ENCODE peak calls at places on chromosomes 5 and 9, in five cellular contexts. N, Y, I, P and M are unnamed samples.

GRCh38 chr9:22739712-22740111 is 293.1 kb downstream of the DMRTA1 start:
- DNase-seq in Y (no peak), I (no peak), N (no peak), P (no peak), M (no peak)

GRCh38 chr9:128001411-128002298 is 20.9 kb upstream of the EEIG1 start:
- DNase-seq in I (peak), N (peak), Y (no peak), P (no peak), M (peak)

GRCh38 chr5:148858547-148858946 is 32.1 kb downstream of the ADRB2 start:
- DNase-seq in I (no peak), P (no peak), N (no peak), Y (no peak), M (no peak)

GRCh38 chr5:151448038-151448985 is 909 bp downstream of the SLC36A1 start:
- DNase-seq in P (peak), Y (peak), I (peak), N (no peak), M (peak)

GRCh38 chr5:39665328-39665727 is 240.5 kb upstream of the DAB2 start:
- DNase-seq in I (no peak), P (no peak), Y (no peak), N (no peak), M (no peak)

GRCh38 chr9:113674436-113674835 is 201.7 kb upstream of the ZNF618 start:
- DNase-seq in P (no peak), Y (no peak), N (peak), I (no peak), M (peak)

GRCh38 chr5:10233505-10233904 is 16.2 kb downstream of the ATPSCKMT start:
- DNase-seq in N (peak), P (no peak), I (peak), Y (no peak), M (peak)

GRCh38 chr5:122500245-122501086 is 188.4 kb downstream of the SNCAIP start:
- DNase-seq in I (no peak), P (no peak), N (peak), Y (peak), M (peak)

GRCh38 chr9:93288341-93288740 is 104.4 kb downstream of the WNK2 start:
- DNase-seq in P (peak), I (no peak), Y (no peak), N (no peak), M (no peak)

GRCh38 chr5:10463566-10463965 is 21.9 kb downstream of the ROPN1L start:
- DNase-seq in P (no peak), N (no peak), Y (no peak), I (no peak), M (no peak)

GRCh38 chr5:80957031-80957761 is 3.0 kb upstream of the RASGRF2 start:
- DNase-seq in P (no peak), N (no peak), I (no peak), Y (no peak), M (no peak)

GRCh38 chr5:134504629-134505300 is 20.7 kb upstream of the JADE2 start:
- DNase-seq in Y (no peak), P (no peak), N (no peak), I (no peak), M (no peak)

GRCh38 chr5:66864240-66864884 is 268.2 kb downstream of the MAST4 start:
- DNase-seq in N (peak), Y (no peak), P (no peak), I (peak), M (peak)

GRCh38 chr5:123752576-123752975 is 240.6 kb downstream of the CSNK1G3 start:
- DNase-seq in N (peak), Y (no peak), P (no peak), I (peak), M (peak)

GRCh38 chr5:1105350-1106265 is 6.3 kb downstream of the SLC12A7 start:
- DNase-seq in N (no peak), I (no peak), Y (no peak), P (peak), M (no peak)

GRCh38 chr9:20242767-20243166 is 379.5 kb downstream of the MLLT3 start:
- DNase-seq in I (no peak), Y (no peak), P (no peak), N (no peak), M (no peak)

GRCh38 chr5:127863161-127863560 is 160.0 kb downstream of the CCDC192 start:
- DNase-seq in Y (no peak), N (no peak), I (peak), P (no peak), M (no peak)

GRCh38 chr9:129863059-129863690 is 27.9 kb downstream of the USP20 start:
- DNase-seq in I (peak), P (no peak), Y (no peak), N (peak), M (peak)

GRCh38 chr9:124791106-124791505 is 14.2 kb downstream of the OLFML2A start:
- DNase-seq in P (no peak), Y (no peak), I (no peak), N (no peak), M (no peak)

GRCh38 chr5:91407204-91407603 is 24.1 kb upstream of the ARRDC3 start:
- DNase-seq in P (no peak), N (no peak), I (no peak), Y (no peak), M (no peak)

GRCh38 chr5:158410976-158411375 is 552.0 kb upstream of the CLINT1 start:
- DNase-seq in I (no peak), P (no peak), Y (no peak), N (no peak), M (no peak)

GRCh38 chr5:160643588-160643987 is 208.4 kb downstream of the ATP10B start:
- DNase-seq in N (no peak), P (no peak), Y (no peak), I (no peak), M (no peak)

GRCh38 chr5:150161242-150162141 is 5.1 kb upstream of the CDX1 start:
- DNase-seq in N (peak), I (peak), P (peak), Y (peak), M (peak)

GRCh38 chr5:51872144-51872543 is 488.9 kb downstream of the ISL1 start:
- DNase-seq in I (no peak), Y (no peak), P (no peak), N (no peak), M (no peak)

GRCh38 chr5:85648495-85648894 is 969.2 kb upstream of the COX7C start:
- DNase-seq in I (no peak), Y (no peak), P (no peak), N (no peak), M (no peak)

GRCh38 chr9:119793272-119793671 is 424.0 kb upstream of the BRINP1 start:
- DNase-seq in I (no peak), P (no peak), N (no peak), Y (no peak), M (no peak)

GRCh38 chr9:92964607-92964975 is 17.3 kb downstream of the FGD3 start:
- DNase-seq in P (no peak), N (no peak), I (no peak), Y (no peak), M (no peak)

GRCh38 chr9:81666123-81666522 is 23.2 kb downstream of the TLE1 start:
- DNase-seq in P (no peak), I (peak), Y (no peak), N (no peak), M (no peak)

GRCh38 chr9:114314881-114315722 is 7.8 kb upstream of the ORM1 start:
- DNase-seq in Y (no peak), P (peak), N (peak), I (peak), M (peak)

GRCh38 chr5:141475625-141476131 is at the start of gene PCDHGC3:
- DNase-seq in P (peak), Y (peak), I (peak), N (peak), M (peak)

GRCh38 chr9:110143969-110144545 is 63.9 kb downstream of the C9orf152 start:
- DNase-seq in N (no peak), I (no peak), P (no peak), Y (no peak), M (no peak)

GRCh38 chr5:141510160-141510559 is 21.3 kb downstream of the PCDHGC5 start:
- DNase-seq in I (no peak), N (no peak), P (no peak), Y (no peak), M (no peak)

GRCh38 chr9:93250185-93250584 is 66.2 kb downstream of the WNK2 start:
- DNase-seq in Y (no peak), P (no peak), I (no peak), N (no peak), M (no peak)

DNA sequence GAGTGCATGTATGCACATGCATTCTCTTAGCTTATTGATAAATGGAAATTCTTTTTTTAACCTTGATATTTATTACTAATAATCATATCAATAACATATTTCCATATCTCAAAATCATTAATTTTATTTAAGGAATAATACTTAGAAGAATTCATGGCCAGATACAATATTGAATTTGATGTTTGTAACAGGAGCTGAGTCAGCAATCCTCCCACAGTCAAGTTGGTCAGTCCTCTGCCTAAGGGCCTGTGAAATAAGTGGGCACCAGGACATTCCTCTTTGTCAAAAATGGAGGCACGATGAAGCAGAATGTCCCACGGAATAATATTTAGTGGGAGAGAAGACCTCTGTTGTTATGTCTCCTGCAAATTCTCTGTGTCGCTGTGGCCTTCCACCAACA is 148.6 kb downstream of the LRRC70 start:
- DNase-seq in I (no peak), Y (no peak), N (no peak), P (no peak), M (no peak)
- TF ChIP-seq CTCF in I (no peak), Y (no peak), N (no peak), P (no peak), M (no peak)

DNA sequence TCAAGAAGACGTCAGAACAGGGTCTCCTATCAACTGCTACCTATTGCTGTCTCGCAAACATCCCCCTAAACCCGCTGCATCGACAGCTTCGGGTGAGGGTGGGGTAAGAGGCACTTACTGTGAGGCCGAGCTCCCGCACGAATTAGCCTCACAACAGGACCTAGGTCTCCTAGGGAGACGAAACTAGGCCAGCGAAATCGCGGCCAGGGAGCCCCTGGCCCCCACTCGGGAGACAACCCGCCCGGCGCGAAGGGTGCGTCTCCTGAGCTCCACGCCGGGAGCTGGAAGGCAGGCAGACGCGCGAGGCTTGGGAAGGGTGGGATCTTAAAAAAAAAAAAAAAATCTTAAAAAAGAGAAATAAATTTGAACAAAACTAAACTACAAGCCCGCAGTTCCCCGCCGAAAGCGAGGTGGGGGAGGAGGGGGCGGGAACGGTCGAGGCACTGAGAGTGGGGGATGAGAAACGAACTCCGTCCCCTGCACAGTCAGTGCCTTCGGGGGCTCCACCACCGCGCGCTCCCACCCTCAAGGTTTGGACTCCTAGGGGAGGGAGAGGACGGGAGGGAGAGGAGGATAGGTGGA is 33.0 kb upstream of the NFIB start:
- DNase-seq in Y (no peak), I (no peak), N (no peak), P (no peak), M (no peak)
- H3K4me3 ChIP-seq in Y (peak), I (peak), N (peak), P (peak), M (peak)

GRCh38 chr5:137496919-137497318 is 2.2 kb downstream of the SPOCK1 start:
- DNase-seq in Y (no peak), N (no peak), P (no peak), I (no peak), M (peak)

GRCh38 chr5:137498736-137499505 is at the start of gene SPOCK1:
- DNase-seq in P (peak), Y (peak), I (peak), N (peak), M (peak)

GRCh38 chr5:137498301-137498735 is 808 bp downstream of the SPOCK1 start:
- DNase-seq in N (peak), I (peak), P (peak), Y (no peak), M (peak)

GRCh38 chr5:137500616-137501225 is 1.6 kb upstream of the SPOCK1 start:
- DNase-seq in I (no peak), P (no peak), N (no peak), Y (no peak), M (no peak)

GRCh38 chr5:137497396-137498290 is 1.5 kb downstream of the SPOCK1 start:
- DNase-seq in P (no peak), N (no peak), I (peak), Y (no peak), M (no peak)
- TF ChIP-seq CTCF in P (no peak), N (no peak), I (peak), Y (no peak), M (no peak)

DNA sequence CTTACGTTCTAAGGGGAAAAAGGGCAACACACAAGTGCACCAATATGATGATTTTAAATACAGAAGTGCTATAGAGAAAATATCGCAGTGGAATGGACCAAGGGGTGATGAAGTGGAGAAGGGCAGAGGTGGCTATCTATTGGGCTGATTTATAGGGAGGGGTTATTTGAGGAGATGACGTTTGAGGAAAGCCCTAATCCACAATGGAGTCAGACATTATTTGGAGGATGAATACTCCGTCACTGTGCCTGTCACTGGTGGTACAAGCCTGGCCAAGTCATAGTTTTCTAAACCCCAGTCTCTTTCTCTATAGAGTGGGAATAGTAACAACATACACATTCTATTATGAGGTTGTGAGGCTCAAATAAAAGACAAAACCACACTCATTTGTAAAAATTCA is 48.5 kb downstream of the MEF2C start:
- DNase-seq in P (no peak), I (no peak), Y (no peak), N (no peak), M (no peak)
- H3K4me3 ChIP-seq in P (no peak), I (no peak), Y (no peak), N (no peak), M (no peak)

GRCh38 chr5:179908528-179908927 is 831 bp upstream of the TBC1D9B start:
- DNase-seq in I (no peak), Y (no peak), N (no peak), P (no peak), M (no peak)
- TF ChIP-seq CTCF in I (peak), Y (no peak), N (no peak), P (no peak), M (peak)

GRCh38 chr9:137309368-137310189 is 7.5 kb upstream of the NRARP start:
- DNase-seq in Y (no peak), N (no peak), P (peak), I (no peak), M (no peak)

GRCh38 chr9:137311971-137312851 is 10.1 kb upstream of the NRARP start:
- DNase-seq in P (peak), Y (no peak), I (no peak), N (no peak), M (no peak)

GRCh38 chr9:137310190-137311052 is 8.3 kb upstream of the NRARP start:
- DNase-seq in I (peak), Y (no peak), P (peak), N (no peak), M (no peak)

GRCh38 chr9:137312852-137313325 is 10.8 kb upstream of the NRARP start:
- DNase-seq in P (peak), I (no peak), N (no peak), Y (peak), M (no peak)

DNA sequence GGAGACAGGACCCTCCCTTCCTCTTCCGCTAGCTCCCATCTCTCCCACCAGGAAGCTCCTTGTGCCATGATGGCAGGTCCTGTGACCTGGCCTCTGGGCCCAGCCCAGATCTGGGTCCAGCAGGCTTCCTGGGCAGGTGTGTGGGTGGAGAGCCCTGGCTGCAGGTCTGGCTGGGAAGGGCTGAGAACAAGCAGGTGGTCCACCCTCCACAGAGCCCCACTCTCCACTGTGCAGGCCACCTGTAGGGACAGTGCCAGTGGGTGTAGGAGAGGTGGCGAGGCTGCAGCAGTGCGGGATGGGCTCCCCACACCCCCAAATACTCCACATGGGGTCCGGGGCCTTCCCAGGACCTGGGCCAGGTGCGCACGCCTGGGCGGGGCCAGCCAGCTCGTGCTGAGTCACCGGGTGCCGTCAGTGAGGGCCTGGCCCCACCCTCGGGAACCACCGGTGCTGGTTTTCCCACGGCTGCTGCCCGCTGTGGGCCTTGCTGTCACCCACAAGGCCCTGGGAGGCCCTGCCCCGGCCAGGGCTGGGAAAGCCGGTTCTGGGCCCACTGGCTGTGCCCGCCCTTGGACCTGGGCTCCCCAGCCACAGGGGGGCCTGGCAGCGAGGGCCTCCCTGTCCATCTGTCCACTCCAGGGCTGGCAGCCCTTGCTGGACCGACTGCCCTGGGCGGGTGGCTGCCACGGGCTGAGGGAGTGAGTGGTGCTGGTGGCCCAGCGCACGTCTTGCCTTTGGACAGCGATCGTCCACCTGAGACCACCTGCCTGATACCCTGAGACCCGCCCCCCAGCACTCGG is 9.3 kb upstream of the NRARP start:
- DNase-seq in Y (no peak), I (peak), N (no peak), P (peak), M (peak)
- H3K4me3 ChIP-seq in Y (no peak), I (no peak), N (no peak), P (no peak), M (no peak)

GRCh38 chr9:107274096-107274495 is 9.0 kb upstream of the RAD23B start:
- DNase-seq in Y (no peak), N (no peak), P (no peak), I (no peak), M (no peak)
- TF ChIP-seq CTCF in Y (no peak), N (no peak), P (no peak), I (no peak), M (peak)

GRCh38 chr5:40796487-40796889 is 1.7 kb downstream of the PRKAA1 start:
- DNase-seq in P (no peak), Y (no peak), I (peak), N (peak), M (peak)
- H3K4me3 ChIP-seq in P (peak), Y (no peak), I (peak), N (peak), M (peak)

GRCh38 chr5:35717718-35718117 is 100.1 kb downstream of the SPEF2 start:
- DNase-seq in Y (no peak), N (no peak), P (no peak), I (no peak), M (no peak)
- TF ChIP-seq CTCF in Y (no peak), N (no peak), P (no peak), I (no peak), M (peak)

DNA sequence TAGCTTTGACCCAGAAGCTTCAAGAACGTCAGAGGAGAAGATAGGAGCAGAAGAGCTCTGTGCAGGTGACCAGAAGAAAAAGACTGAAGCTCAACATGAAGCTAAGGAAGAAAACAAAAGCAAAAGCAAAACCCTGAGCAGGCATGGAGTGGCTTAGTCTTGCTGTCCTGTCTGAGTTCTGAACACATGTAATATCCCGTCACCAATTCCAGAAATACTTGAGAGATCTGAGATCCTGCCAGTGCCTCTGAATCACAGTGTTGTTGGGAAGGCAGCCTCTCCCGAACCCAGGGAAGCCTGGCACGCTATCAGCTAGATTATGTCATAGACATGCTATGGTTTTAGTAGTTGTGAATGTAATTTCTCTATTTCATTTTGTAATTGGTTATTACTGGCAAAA is 235.7 kb downstream of the ICE1 start:
- DNase-seq in P (no peak), N (peak), I (peak), Y (peak), M (peak)
- H3K4me3 ChIP-seq in P (no peak), N (no peak), I (no peak), Y (peak), M (no peak)